ENCODE peak calls at places on chromosomes 16 and 17, in seven cellular contexts. G is colonic mucosa, Q is Caco-2, R is uterus, Z is NCI-H1417, B is A673, T is ecto neural progenitor cell. M is an unnamed sample.
A peak's percentile ranks its signal among the peaks of the same experiment; 100 is the strongest.

GRCh38 chr16:65641693-65642289 is 519.9 kb upstream of the CDH11 start:
- DNase-seq in B (no peak), G (no peak), Z (no peak), R (no peak), T (no peak), Q (no peak), M (no peak)

GRCh38 chr16:72811188-72811720 is 236.7 kb downstream of the ZFHX3 start:
- DNase-seq in R (no peak), Q (no peak), G (no peak), Z (no peak), B (no peak), T (no peak), M (no peak)

GRCh38 chr16:23423496-23424049 is 29.4 kb downstream of the COG7 start:
- DNase-seq in Z (peak; percentile 61), R (peak; percentile 94), G (peak; percentile 90), B (peak; percentile 88), T (no peak), Q (no peak), M (no peak)

GRCh38 chr17:50265690-50266306 is 8.5 kb upstream of the TMEM92 start:
- DNase-seq in Q (peak; percentile 35), Z (no peak), G (peak; percentile 19), T (peak; percentile 52), B (no peak), R (peak; percentile 16), M (no peak)

GRCh38 chr17:32192379-32192778 is 50.1 kb downstream of the RHOT1 start:
- DNase-seq in Q (no peak), R (no peak), G (no peak), Z (no peak), B (no peak), T (no peak), M (no peak)

GRCh38 chr17:15270628-15271381 is 5.7 kb upstream of the PMP22 start:
- DNase-seq in Q (no peak), G (no peak), R (no peak), Z (no peak), T (no peak), B (no peak), M (no peak)

GRCh38 chr17:54270499-54270898 is 447.8 kb downstream of the KIF2B start:
- DNase-seq in T (no peak), B (no peak), G (no peak), Z (no peak), R (no peak), Q (no peak), M (no peak)

GRCh38 chr16:2096853-2097620 is 38.7 kb downstream of the PKD1 start:
- DNase-seq in B (no peak), G (no peak), R (no peak), Q (no peak), T (no peak), Z (no peak), M (no peak)

GRCh38 chr17:17107281-17107680 is 65.0 kb downstream of the MPRIP start:
- DNase-seq in B (no peak), R (no peak), Z (no peak), T (no peak), G (no peak), Q (no peak), M (no peak)